ENCODE peak calls at places on chromosomes 11 and 22, in seven cellular contexts. E is stomach, V is gastrocnemius medialis, R is A549, Y is right lobe of liver, N is HCT116, T is breast epithelium. S is an unnamed sample.

GRCh38 chr22:43992331-43992821 is 31.7 kb upstream of the PARVB start:
- DNase-seq in V (no peak), N (no peak), E (no peak), R (no peak), T (no peak), Y (no peak), S (no peak)

GRCh38 chr11:47106839-47107520 is 69.7 kb downstream of the ARFGAP2 start:
- DNase-seq in V (no peak), E (no peak), Y (no peak), T (no peak), N (no peak), R (no peak), S (no peak)

GRCh38 chr11:69374110-69374981 is 80.4 kb downstream of the MYEOV start:
- DNase-seq in N (no peak), Y (peak; percentile 38), E (peak; percentile 22), T (peak; percentile 47), R (no peak), V (no peak), S (no peak)

GRCh38 chr11:94747136-94748110 is 20.7 kb upstream of the AMOTL1 start:
- DNase-seq in R (peak; percentile 84), Y (no peak), E (no peak), N (no peak), T (no peak), V (no peak), S (no peak)

GRCh38 chr11:67393437-67393836 is 1.7 kb downstream of the RAD9A start:
- DNase-seq in R (no peak), V (no peak), Y (no peak), T (no peak), N (no peak), E (no peak), S (no peak)

GRCh38 chr11:58771458-58771855 is 39.7 kb upstream of the GLYAT start:
- DNase-seq in V (no peak), T (no peak), N (no peak), Y (no peak), R (no peak), E (no peak), S (no peak)

GRCh38 chr11:85182437-85183109 is 444.6 kb downstream of the DLG2 start:
- DNase-seq in V (no peak), T (no peak), R (peak; percentile 57), E (no peak), N (peak; percentile 69), Y (no peak), S (no peak)

GRCh38 chr11:19092342-19092741 is 24.6 kb upstream of the ZDHHC13 start:
- DNase-seq in T (no peak), Y (no peak), E (no peak), R (no peak), V (no peak), N (no peak), S (no peak)

GRCh38 chr11:3880724-3881123 is 25.3 kb downstream of the STIM1 start:
- DNase-seq in R (peak; percentile 25), V (no peak), Y (no peak), N (no peak), T (no peak), E (no peak), S (no peak)

GRCh38 chr11:83006877-83007330 is 64.8 kb downstream of the RAB30 start:
- DNase-seq in V (peak; percentile 40), Y (peak; percentile 60), E (no peak), R (no peak), N (no peak), T (no peak), S (no peak)

GRCh38 chr11:48013269-48013901 is 33.0 kb downstream of the PTPRJ start:
- DNase-seq in T (peak; percentile 60), Y (peak; percentile 73), R (peak; percentile 74), V (no peak), E (peak; percentile 80), N (no peak), S (no peak)

GRCh38 chr11:2414616-2415015 is 14.1 kb downstream of the TSSC4 start:
- DNase-seq in N (no peak), R (no peak), T (no peak), Y (no peak), E (no peak), V (no peak), S (no peak)

GRCh38 chr11:46895821-46896220 is 22.5 kb downstream of the LRP4 start:
- DNase-seq in V (peak; percentile 88), N (no peak), Y (peak; percentile 90), T (peak; percentile 80), R (no peak), E (peak; percentile 89), S (no peak)

GRCh38 chr22:29780781-29781676 is 13.9 kb downstream of the UQCR10 start:
- DNase-seq in N (no peak), E (no peak), T (no peak), Y (no peak), V (no peak), R (no peak), S (no peak)

GRCh38 chr22:30564766-30565118 is 9.7 kb downstream of the GAL3ST1 start:
- DNase-seq in R (no peak), N (no peak), T (no peak), Y (no peak), E (no peak), V (no peak), S (no peak)

GRCh38 chr11:70303070-70303469 is 32.6 kb downstream of the PPFIA1 start:
- DNase-seq in R (no peak), E (no peak), V (no peak), N (no peak), T (no peak), Y (no peak), S (no peak)

GRCh38 chr11:73784080-73784634 is 3.5 kb upstream of the MRPL48 start:
- DNase-seq in V (no peak), E (no peak), R (peak; percentile 44), N (peak; percentile 66), T (no peak), Y (no peak), S (no peak)

GRCh38 chr11:73158356-73159051 is 16.4 kb upstream of the FCHSD2 start:
- DNase-seq in Y (peak; percentile 42), N (no peak), V (peak; percentile 8), T (no peak), E (no peak), R (no peak), S (no peak)

GRCh38 chr22:23179381-23180294 is 671 bp upstream of the BCR start:
- DNase-seq in T (no peak), E (peak; percentile 44), N (no peak), R (no peak), V (no peak), Y (peak; percentile 68), S (no peak)

GRCh38 chr11:34601085-34601444 is 19.8 kb upstream of the EHF start:
- DNase-seq in N (no peak), V (no peak), Y (no peak), E (no peak), R (no peak), T (no peak), S (no peak)

GRCh38 chr11:17894929-17895658 is 117.8 kb downstream of the SERGEF start:
- DNase-seq in V (no peak), R (no peak), N (no peak), T (no peak), Y (no peak), E (no peak), S (no peak)

GRCh38 chr11:82732734-82733443 is 775 bp downstream of the FAM181B start:
- DNase-seq in V (no peak), Y (no peak), E (no peak), N (no peak), R (no peak), T (no peak), S (no peak)

GRCh38 chr11:123304828-123305530 is 109.9 kb upstream of the CLMP start:
- DNase-seq in Y (no peak), T (no peak), N (no peak), E (no peak), V (no peak), R (no peak), S (no peak)

GRCh38 chr11:123301696-123302400 is 106.8 kb upstream of the CLMP start:
- DNase-seq in E (peak; percentile 63), R (peak; percentile 29), N (peak; percentile 18), V (peak; percentile 30), Y (peak; percentile 57), T (peak; percentile 55), S (no peak)

GRCh38 chr11:123300874-123301695 is 106.0 kb upstream of the CLMP start:
- DNase-seq in N (peak; percentile 63), T (no peak), V (no peak), Y (no peak), E (no peak), R (peak; percentile 13), S (no peak)

GRCh38 chr11:123303924-123304323 is 108.9 kb upstream of the CLMP start:
- DNase-seq in V (no peak), Y (no peak), N (no peak), E (no peak), R (peak; percentile 5), T (no peak), S (no peak)

DNA sequence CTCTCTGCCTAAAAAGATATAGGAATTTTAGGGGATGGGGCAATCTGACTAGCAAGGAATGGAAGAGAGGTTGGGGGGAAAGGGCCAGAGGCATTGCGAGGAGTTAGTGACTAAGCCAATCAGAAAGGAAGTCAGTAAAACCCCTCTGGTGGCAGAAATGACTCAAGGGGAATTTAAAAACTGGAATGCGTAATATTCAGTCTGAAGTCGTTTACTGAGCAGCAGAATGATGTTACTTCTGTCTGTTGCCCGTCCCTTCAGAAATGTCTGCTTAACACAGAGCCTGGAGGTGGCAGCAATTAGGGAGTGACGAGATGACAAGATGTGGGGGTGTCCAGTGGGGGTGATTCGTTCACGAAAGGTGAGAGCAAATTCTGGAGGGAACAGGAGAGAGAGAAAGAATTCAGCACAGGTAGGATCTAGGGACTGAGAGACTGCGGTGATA is 107.7 kb upstream of the CLMP start:
- DNase-seq in R (peak; percentile 14), N (no peak), T (no peak), V (no peak), Y (no peak), E (no peak), S (no peak)
- TF ChIP-seq POLR2A in R (no peak), N (no peak), T (no peak), V (no peak), Y (no peak), E (no peak), S (no peak)

GRCh38 chr11:45062115-45062514 is 84.3 kb upstream of the PRDM11 start:
- DNase-seq in T (no peak), V (no peak), Y (no peak), R (no peak), N (no peak), E (no peak), S (no peak)
- H3K27ac ChIP-seq in T (no peak overlapping the region), V (no peak overlapping the region), Y (no peak overlapping the region), R (no peak overlapping the region), N (no peak overlapping the region), E (no peak overlapping the region), S (no peak overlapping the region)

GRCh38 chr11:78961186-78961782 is 386.6 kb upstream of the NARS2 start:
- DNase-seq in N (peak; percentile 15), T (no peak), Y (no peak), R (peak; percentile 44), E (peak; percentile 28), V (peak; percentile 17), S (no peak)
- TF ChIP-seq CTCF in N (peak; percentile 45), T (no peak), Y (peak; percentile 53), R (peak; percentile 27), E (peak; percentile 29), V (peak; percentile 16), S (no peak)

DNA sequence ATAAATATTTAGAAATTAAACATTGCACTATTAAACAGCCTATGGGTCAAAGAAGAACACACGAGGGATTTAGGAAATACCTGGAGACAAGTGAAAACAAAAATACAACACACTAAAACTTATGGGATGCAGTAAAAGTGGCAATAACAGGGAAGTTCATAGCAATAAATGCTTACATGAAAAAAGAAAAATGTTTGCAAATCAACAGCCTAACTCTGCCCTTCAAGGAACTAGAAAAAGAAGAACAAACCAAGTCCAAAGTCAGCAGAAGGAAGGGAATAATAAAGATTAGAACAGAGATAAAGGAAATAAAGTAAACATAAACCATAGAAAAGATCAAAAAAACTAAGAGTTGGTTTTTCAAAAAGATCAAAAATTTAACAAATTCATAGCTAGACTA is 31.6 kb downstream of the NXPE2 start:
- DNase-seq in R (no peak), E (no peak), T (no peak), N (no peak), Y (no peak), V (no peak), S (no peak)
- TF ChIP-seq POLR2A in R (no peak), E (no peak), T (no peak), N (no peak), Y (no peak), V (no peak), S (no peak)

S was measured in vagina.